ENCODE peak calls at places on chromosomes 6 and 20, in four cellular contexts. H is activated naive CD4-positive, alpha-beta T cell; W is HEK293T; K is NCI-H1048. X is an unnamed sample.

GRCh38 chr20:49199729-49200293 is 11.7 kb upstream of the STAU1 start:
- DNase-seq in W (no peak), H (no peak), K (no peak), X (no peak)

GRCh38 chr20:56957737-56958553 is 308.5 kb downstream of the BMP7 start:
- DNase-seq in K (no peak), W (peak), H (no peak), X (no peak)

GRCh38 chr6:105587349-105588115 is 184.7 kb upstream of the PREP start:
- DNase-seq in W (no peak), H (no peak), K (no peak), X (no peak)

GRCh38 chr6:45566882-45567281 is 189.1 kb upstream of the SUPT3H start:
- DNase-seq in W (no peak), K (peak), H (no peak), X (peak)

GRCh38 chr6:35663447-35664235 is 25.1 kb downstream of the FKBP5 start:
- DNase-seq in H (no peak), W (no peak), K (no peak), X (no peak)

GRCh38 chr6:69729870-69730449 is 66.8 kb downstream of the LMBRD1 start:
- DNase-seq in H (no peak), W (no peak), K (no peak), X (no peak)

GRCh38 chr20:23103284-23104018 is 17.3 kb upstream of the CD93 start:
- DNase-seq in W (no peak), K (no peak), H (no peak), X (no peak)

GRCh38 chr20:36094497-36094896 is 60.0 kb upstream of the EPB41L1 start:
- DNase-seq in K (no peak), H (no peak), W (no peak), X (no peak)

GRCh38 chr6:46476301-46476700 is 14.9 kb downstream of the RCAN2 start:
- DNase-seq in K (no peak), W (no peak), H (no peak), X (no peak)

GRCh38 chr6:166715065-166715464 is 88.0 kb upstream of the RPS6KA2 start:
- DNase-seq in W (no peak), K (no peak), H (no peak), X (no peak)

X was measured in NT2/D1.